ENCODE peak calls at places on chromosomes 4 and X, in five cellular contexts. W is HCT116, T is suprapubic skin, J is lower lobe of right lung, G is SJSA1. Y is an unnamed sample. For H3K27me3, the result is how much of the 10 kb centered on the place peaks cover.

GRCh38 chr4:52234539-52235174 is 183.6 kb downstream of the SPATA18 start:
- DNase-seq in T (no peak), G (no peak), W (peak), J (no peak), Y (no peak)

GRCh38 chrX:22533898-22534297 is 261.2 kb downstream of the CBLL2 start:
- DNase-seq in W (peak), T (no peak), G (no peak), J (no peak), Y (no peak)

GRCh38 chrX:147912093-147912801 is 528 bp downstream of the FMR1 start:
- DNase-seq in G (peak), J (peak), T (peak), W (no peak), Y (peak)

GRCh38 chr4:121227254-121227867 is 63.2 kb upstream of the TNIP3 start:
- DNase-seq in G (no peak), W (peak), J (no peak), T (no peak), Y (no peak)

GRCh38 chr4:44157611-44158277 is 290.9 kb downstream of the KCTD8 start:
- DNase-seq in G (peak), W (no peak), J (no peak), T (no peak), Y (no peak)

GRCh38 chr4:149264093-149264733 is 551.4 kb downstream of the IQCM start:
- DNase-seq in J (no peak), T (no peak), W (peak), G (peak), Y (peak)

GRCh38 chr4:128566688-128567087 is 242.8 kb upstream of the JADE1 start:
- DNase-seq in W (no peak), J (no peak), G (no peak), T (no peak), Y (no peak)

GRCh38 chr4:135277116-135277979 is 1075.8 kb upstream of the PABPC4L start:
- DNase-seq in W (no peak), J (no peak), G (no peak), T (no peak), Y (no peak)

GRCh38 chr4:13483142-13484044 is 747 bp downstream of the RAB28 start:
- DNase-seq in T (peak), G (peak), W (peak), J (no peak), Y (peak)

GRCh38 chrX:70262952-70263567 is 3.1 kb upstream of the P2RY4 start:
- DNase-seq in W (no peak), J (no peak), T (no peak), G (peak), Y (peak)

GRCh38 chr4:76663794-76664193 is 228.8 kb downstream of the SHROOM3 start:
- DNase-seq in W (no peak), T (no peak), G (no peak), J (no peak), Y (no peak)

GRCh38 chr4:157444014-157444413 is 223.5 kb downstream of the GRIA2 start:
- DNase-seq in W (no peak), T (no peak), G (no peak), J (no peak), Y (no peak)

GRCh38 chr4:129545599-129546278 is 449.8 kb downstream of the C4orf33 start:
- DNase-seq in W (no peak), T (no peak), G (no peak), J (peak), Y (no peak)

GRCh38 chrX:38880460-38880859 is 79.2 kb downstream of the MID1IP1 start:
- DNase-seq in T (no peak), J (no peak), G (no peak), W (no peak), Y (no peak)

GRCh38 chr4:5361968-5362367 is 310.7 kb downstream of the STK32B start:
- DNase-seq in G (no peak), W (no peak), J (no peak), T (no peak), Y (no peak)

GRCh38 chrX:10648608-10649007 is 28.2 kb upstream of the MID1 start:
- DNase-seq in W (no peak), G (no peak), T (no peak), J (no peak), Y (no peak)

GRCh38 chrX:15142084-15142715 is 127.7 kb downstream of the ASB9 start:
- DNase-seq in G (no peak), W (no peak), T (no peak), J (no peak), Y (no peak)

GRCh38 chr4:3765271-3766206 is 646 bp upstream of the ADRA2C start:
- DNase-seq in G (no peak), T (no peak), W (no peak), J (no peak), Y (peak)

GRCh38 chr4:3766791-3767561 is 791 bp downstream of the ADRA2C start:
- DNase-seq in W (no peak), T (no peak), G (no peak), J (no peak), Y (peak)

GRCh38 chr4:3767569-3768288 is 1.5 kb downstream of the ADRA2C start:
- DNase-seq in G (no peak), T (no peak), W (no peak), J (no peak), Y (no peak)

GRCh38 chr4:3768842-3769641 is 2.9 kb downstream of the ADRA2C start:
- DNase-seq in T (no peak), G (no peak), W (no peak), J (no peak), Y (no peak)

GRCh38 chr4:3766207-3766790 is at the start of gene ADRA2C:
- DNase-seq in T (no peak), G (no peak), J (no peak), W (no peak), Y (peak)
- H3K27me3 ChIP-seq in T (half or more), G (under half), J (half or more), W (under half), Y (under half)

GRCh38 chr4:172675232-172675631 is 493.4 kb upstream of the GALNT7 start:
- DNase-seq in J (no peak), G (no peak), T (no peak), W (no peak), Y (no peak)
- H3K4me3 ChIP-seq in J (no peak), G (no peak), T (no peak), W (no peak), Y (no peak)

DNA sequence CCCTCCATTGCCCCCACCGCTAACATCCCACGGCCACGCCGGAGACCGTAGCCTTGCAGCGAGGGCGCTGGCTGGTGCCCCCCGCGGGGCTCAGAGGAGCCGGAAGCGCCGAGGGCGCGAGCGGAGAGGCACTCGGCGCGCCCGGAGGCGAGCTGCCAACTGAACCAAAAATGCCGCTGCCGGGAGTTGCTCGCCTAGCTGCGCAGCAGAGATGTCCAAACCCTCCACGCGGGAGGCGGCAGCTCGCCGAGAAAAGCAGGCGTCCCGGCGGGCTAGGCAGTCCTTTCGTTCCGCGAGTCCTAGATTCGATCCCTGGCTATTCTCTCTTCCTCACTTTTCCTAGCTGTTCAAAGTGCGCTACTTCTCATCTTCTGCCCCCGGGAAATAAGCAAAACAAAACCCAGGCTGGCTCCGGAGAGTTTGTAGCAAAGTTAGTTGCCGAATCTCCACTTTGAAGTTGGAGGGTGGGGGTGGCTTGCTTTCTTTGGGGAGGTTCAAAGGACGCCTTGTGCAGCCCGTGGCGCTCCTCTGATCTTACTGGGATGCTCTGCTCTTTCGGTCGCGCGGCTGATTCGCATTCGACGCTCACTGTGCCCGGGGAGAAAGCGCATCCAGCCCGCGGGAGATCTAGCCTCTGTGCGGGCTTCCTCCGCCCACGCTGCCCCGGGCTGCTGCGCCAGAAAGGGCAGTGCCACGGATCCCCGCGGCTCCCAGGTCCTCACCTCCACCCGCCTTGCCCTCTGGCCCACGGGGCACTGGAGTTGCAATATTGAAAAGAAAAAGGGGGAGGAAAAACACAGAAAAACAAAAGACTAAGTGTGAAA is 677 bp downstream of the NKX6-1 start:
- DNase-seq in W (peak), J (no peak), G (peak), T (no peak), Y (peak)
- H3K27me3 ChIP-seq in W (under half), J (half or more), G (under half), T (half or more), Y (under half)

GRCh38 chrX:97842468-97843199 is 958.9 kb downstream of the RPA4 start:
- DNase-seq in G (no peak), T (no peak), J (no peak), W (no peak), Y (no peak)
- H3K4me3 ChIP-seq in G (no peak), T (no peak), J (no peak), W (no peak), Y (no peak)

GRCh38 chr4:73267050-73267449 is 8.5 kb upstream of the ANKRD17 start:
- DNase-seq in G (no peak), J (no peak), W (no peak), T (no peak), Y (no peak)
- H3K27me3 ChIP-seq in G (under half), J (under half), W (under half), T (under half), Y (under half)

DNA sequence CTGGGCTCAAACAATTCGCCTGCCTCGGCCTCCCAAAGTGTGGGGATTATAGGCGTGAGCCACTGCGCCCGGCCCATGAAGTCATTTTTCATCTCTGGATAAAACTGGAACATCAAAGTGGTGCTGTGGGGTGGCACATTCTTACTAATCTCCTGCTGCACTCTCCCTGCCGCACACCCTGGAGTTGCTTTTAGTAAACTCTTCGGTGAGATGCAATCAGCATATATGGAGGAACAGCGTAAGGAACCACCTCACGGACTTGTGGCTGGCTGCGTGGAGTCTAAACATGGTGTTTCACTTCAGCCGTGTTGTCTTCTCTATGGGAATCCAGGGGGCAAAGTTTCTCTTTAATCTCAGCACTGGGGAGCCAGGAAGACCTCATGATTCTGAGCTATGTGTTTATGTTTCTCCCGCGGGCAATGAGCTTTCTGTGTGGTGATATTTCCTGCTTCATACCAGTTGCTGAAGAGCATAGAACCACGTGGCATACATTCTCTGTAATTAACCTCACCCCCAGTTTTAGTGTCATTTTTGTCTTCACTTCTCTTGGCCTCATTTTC is 2.1 kb upstream of the RHOH start:
- DNase-seq in W (no peak), J (no peak), T (no peak), G (no peak), Y (no peak)
- H3K4me3 ChIP-seq in W (no peak), J (peak), T (no peak), G (no peak), Y (no peak)

GRCh38 chr4:2060578-2061207 is 1.6 kb downstream of the NAT8L start:
- DNase-seq in G (no peak), T (no peak), J (peak), W (no peak), Y (no peak)

GRCh38 chr4:2059726-2060577 is 825 bp downstream of the NAT8L start:
- DNase-seq in W (no peak), G (no peak), T (no peak), J (peak), Y (peak)

GRCh38 chr4:2059034-2059725 is at the start of gene NAT8L:
- DNase-seq in G (no peak), W (peak), T (no peak), J (peak), Y (peak)

GRCh38 chr4:2058264-2059033 is 678 bp upstream of the NAT8L start:
- DNase-seq in G (no peak), T (peak), W (no peak), J (peak), Y (peak)

DNA sequence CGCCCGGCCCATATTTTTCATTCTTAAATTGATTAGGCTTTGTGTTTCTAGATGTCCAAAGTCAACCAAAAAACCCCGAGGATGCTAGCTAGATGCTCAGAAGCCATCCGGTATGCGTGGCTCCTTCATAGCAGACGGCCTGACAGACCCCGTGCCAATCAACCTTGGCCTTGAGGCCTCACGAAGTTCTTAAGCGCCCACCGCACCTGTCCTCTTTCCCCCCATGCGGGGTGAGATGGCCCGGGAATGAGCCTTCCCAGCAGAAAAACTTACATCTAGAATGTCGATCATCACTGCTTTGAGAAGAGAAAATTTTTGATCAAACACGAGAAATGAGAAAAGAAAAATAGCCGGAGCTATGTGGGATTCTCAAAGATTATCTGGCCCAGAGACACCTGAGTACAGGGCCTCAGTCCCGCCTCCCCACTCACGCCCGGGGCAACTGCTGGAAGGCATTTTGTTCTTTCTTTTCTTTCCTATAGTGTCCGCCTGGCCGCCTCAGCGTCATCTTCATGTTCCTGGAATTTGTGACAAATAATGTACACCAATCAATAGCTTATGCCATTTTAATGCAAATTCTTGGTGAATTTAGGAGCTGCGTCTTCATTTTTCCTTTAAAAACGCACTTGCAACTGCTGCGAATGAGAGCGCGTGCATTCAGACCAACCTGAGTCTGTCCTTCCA is 1.6 kb upstream of the NAT8L start:
- DNase-seq in W (no peak), J (no peak), G (no peak), T (no peak), Y (no peak)
- H3K27me3 ChIP-seq in W (under half), J (half or more), G (under half), T (half or more), Y (under half)

GRCh38 chrX:84187501-84188319 is at the start of gene RPS6KA6:
- DNase-seq in T (peak), J (peak), G (peak), W (no peak), Y (peak)
- H3K4me3 ChIP-seq in T (peak), J (peak), G (peak), W (no peak), Y (no peak)

GRCh38 chrX:110421499-110422455 is 63.1 kb downstream of the RTL9 start:
- DNase-seq in T (no peak), W (no peak), J (peak), G (no peak), Y (no peak)
- H3K27me3 ChIP-seq in T (under half), W (under half), J (under half), G (under half), Y (under half)

Y was measured in MG63.